ENCODE peak calls at places on chromosomes 5 and 9, in four cellular contexts. U is astrocyte, M is Peyer's patch, E is psoas muscle. S is an unnamed sample. For H3K27me3, the result is how much of the 10 kb centered on the place peaks cover.

GRCh38 chr5:168135897-168136296 is 155.5 kb upstream of the WWC1 start:
- DNase-seq in M (no peak), E (no peak), U (no peak), S (no peak)

GRCh38 chr9:27732494-27732893 is 159.2 kb upstream of the C9orf72 start:
- DNase-seq in U (no peak), M (no peak), E (no peak), S (no peak)

GRCh38 chr5:172823840-172824362 is 10.2 kb upstream of the ERGIC1 start:
- DNase-seq in E (no peak), U (no peak), M (no peak), S (no peak)

GRCh38 chr5:115450741-115451140 is 93.8 kb downstream of the FEM1C start:
- DNase-seq in U (peak), M (no peak), E (no peak), S (no peak)

GRCh38 chr5:95884021-95884333 is 61.5 kb upstream of the GLRX start:
- DNase-seq in E (no peak), U (no peak), M (no peak), S (no peak)

GRCh38 chr5:20554001-20554400 is 566.0 kb upstream of the CDH18 start:
- DNase-seq in E (no peak), M (no peak), U (peak), S (no peak)

GRCh38 chr5:96978812-96979449 is 43.1 kb downstream of the LNPEP start:
- DNase-seq in U (peak), M (no peak), E (no peak), S (no peak)

GRCh38 chr5:40236001-40236400 is 443.7 kb upstream of the PTGER4 start:
- DNase-seq in M (no peak), E (no peak), U (no peak), S (no peak)

GRCh38 chr5:136114406-136115132 is 18.1 kb upstream of the SMAD5 start:
- DNase-seq in M (no peak), E (no peak), U (no peak), S (no peak)

GRCh38 chr9:124004608-124005007 is 7.0 kb upstream of the LHX2 start:
- DNase-seq in M (no peak), U (no peak), E (no peak), S (no peak)

GRCh38 chr9:124005372-124005771 is 6.2 kb upstream of the LHX2 start:
- DNase-seq in M (no peak), E (no peak), U (no peak), S (no peak)

GRCh38 chr9:124001445-124001799 is 10.1 kb upstream of the LHX2 start:
- DNase-seq in U (no peak), E (no peak), M (no peak), S (no peak)

GRCh38 chr9:124001865-124002525 is 9.6 kb upstream of the LHX2 start:
- DNase-seq in U (no peak), E (no peak), M (no peak), S (no peak)

GRCh38 chr9:124003636-124004349 is 7.8 kb upstream of the LHX2 start:
- DNase-seq in U (no peak), E (no peak), M (no peak), S (no peak)
- H3K27me3 ChIP-seq in U (half or more), E (under half), M (half or more), S (half or more)

DNA sequence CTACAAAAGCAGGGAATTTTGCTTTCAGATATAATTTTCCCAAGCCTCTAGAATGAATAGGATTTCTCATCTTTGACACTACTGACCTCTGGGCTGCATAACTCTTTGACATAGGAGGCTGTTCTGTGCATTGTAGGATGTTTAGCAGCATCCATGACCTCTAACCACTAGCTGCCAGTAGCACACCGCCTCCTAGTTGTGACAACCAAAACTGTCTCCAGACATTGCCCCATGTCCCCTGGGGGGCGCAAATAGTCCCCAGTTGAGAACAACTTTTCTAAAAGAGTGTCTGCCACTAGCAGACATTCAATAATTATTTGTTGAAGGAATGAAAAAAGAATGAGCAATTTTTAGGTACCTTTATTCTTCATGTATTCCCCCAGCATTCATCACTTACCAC is 51.8 kb downstream of the POU4F3 start:
- DNase-seq in U (no peak), E (no peak), M (no peak), S (no peak)
- TF ChIP-seq CTCF in U (no peak), E (no peak), M (no peak), S (no peak)

GRCh38 chr5:1873242-1873959 is 9.3 kb downstream of the IRX4 start:
- DNase-seq in M (no peak), E (no peak), U (no peak), S (no peak)
- H3K27me3 ChIP-seq in M (under half), E (under half), U (under half), S (half or more)

GRCh38 chr9:124411514-124412227 is 3.6 kb downstream of the PSMB7 start:
- DNase-seq in E (no peak), U (peak), M (no peak), S (no peak)

GRCh38 chr9:124409410-124409809 is 5.8 kb downstream of the PSMB7 start:
- DNase-seq in U (no peak), M (no peak), E (no peak), S (no peak)

GRCh38 chr9:124412228-124412575 is 3.0 kb downstream of the PSMB7 start:
- DNase-seq in U (no peak), E (no peak), M (no peak), S (no peak)

GRCh38 chr9:124414612-124415011 is 630 bp downstream of the PSMB7 start:
- DNase-seq in E (no peak), M (no peak), U (no peak), S (no peak)

DNA sequence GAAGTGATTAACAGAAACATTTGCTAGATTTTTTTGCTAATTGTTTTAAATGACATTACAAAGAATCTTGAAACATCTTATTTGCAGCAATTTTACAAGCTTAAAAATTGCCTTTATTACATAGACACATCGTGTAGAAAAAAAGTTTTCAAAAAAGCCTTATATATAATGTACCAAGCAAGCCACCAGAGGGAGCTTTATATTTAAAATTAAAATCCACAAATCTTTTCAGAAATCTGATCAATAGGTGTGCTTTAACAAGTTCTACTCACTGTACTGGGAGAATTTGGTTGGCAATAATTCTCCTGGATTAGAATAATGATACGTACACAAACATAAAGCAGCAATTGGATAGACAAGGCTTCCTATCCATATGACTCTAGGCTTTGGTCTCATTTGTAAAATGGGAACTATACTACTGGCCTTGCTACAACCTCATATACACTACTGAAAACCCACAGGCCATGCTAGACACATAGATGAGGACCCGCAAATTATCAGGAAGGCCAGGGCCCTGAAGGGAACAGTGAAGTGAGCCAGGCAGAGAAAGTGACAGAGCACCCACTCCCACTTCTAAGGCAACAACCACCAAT is 4.8 kb downstream of the PSMB7 start:
- DNase-seq in E (no peak), U (no peak), M (no peak), S (no peak)
- TF ChIP-seq CTCF in E (peak), U (peak), M (peak), S (no peak)

GRCh38 chr9:138020120-138020794 is 142.7 kb downstream of the CACNA1B start:
- DNase-seq in E (no peak), M (no peak), U (no peak), S (peak)
- H3K27me3 ChIP-seq in E (under half), M (under half), U (under half), S (under half)

GRCh38 chr9:104682642-104683041 is 11.7 kb upstream of the OR13D1 start:
- DNase-seq in M (no peak), U (peak), E (no peak), S (no peak)

GRCh38 chr9:104686081-104686480 is 8.2 kb upstream of the OR13D1 start:
- DNase-seq in M (no peak), E (no peak), U (no peak), S (no peak)
- TF ChIP-seq CTCF in M (no peak), E (no peak), U (no peak), S (no peak)

S was measured in lower lobe of right lung.